ENCODE peak calls at places on chromosomes 1 and 21, in ten cellular contexts. S is GM12878; D is H9; B is stimulated activated CD4-positive, alpha-beta T cell treated with anti-CD3 and anti-CD28 coated beads, Interleukin-2, amount 100 ng/mL, for 48 hours; R is cortex of kidney; Z is caudate nucleus; L is cardiac muscle cell; N is HCT116; Y is IMR-90; T is skeletal muscle cell. H is an unnamed sample.

GRCh38 chr1:30035522-30036228 is 687.7 kb downstream of the MATN1 start:
- DNase-seq in R (no peak), S (no peak), T (no peak), N (no peak), Y (no peak), D (no peak), Z (no peak), L (no peak), B (no peak), H (no peak)

GRCh38 chr1:19044975-19045831 is 88.7 kb upstream of the IFFO2 start:
- DNase-seq in S (no peak), R (no peak), L (peak), Z (peak), D (peak), Y (peak), T (no peak), B (no peak), N (no peak), H (no peak)

GRCh38 chr1:247913786-247914185 is 6.3 kb upstream of the OR2T8 start:
- DNase-seq in N (no peak), L (no peak), R (no peak), Z (no peak), Y (no peak), T (no peak), S (peak), D (no peak), B (no peak), H (no peak)

GRCh38 chr1:169217621-169218020 is 111.1 kb downstream of the ATP1B1 start:
- DNase-seq in D (no peak), T (no peak), Z (no peak), Y (no peak), R (no peak), N (no peak), B (no peak), L (no peak), S (no peak), H (no peak)

GRCh38 chr1:223761416-223761815 is 49.1 kb downstream of the CAPN2 start:
- DNase-seq in Z (no peak), R (no peak), L (peak), D (no peak), T (no peak), B (no peak), Y (peak), N (no peak), S (no peak), H (no peak)

GRCh38 chr1:175802407-175803123 is 59.2 kb upstream of the TNR start:
- DNase-seq in S (no peak), R (no peak), Y (no peak), B (no peak), N (no peak), Z (no peak), L (no peak), D (peak), T (no peak), H (no peak)

GRCh38 chr1:34781071-34781843 is at the start of gene GJB3:
- DNase-seq in Z (no peak), N (no peak), D (peak), Y (no peak), S (no peak), R (no peak), L (no peak), T (no peak), B (no peak), H (no peak)

GRCh38 chr1:244705268-244706234 is 52.6 kb downstream of the DESI2 start:
- DNase-seq in S (no peak), Z (no peak), B (no peak), L (no peak), R (no peak), N (no peak), Y (no peak), D (no peak), T (no peak), H (no peak)

GRCh38 chr1:217482356-217483102 is 148.4 kb downstream of the GPATCH2 start:
- DNase-seq in S (peak), N (peak), Z (no peak), B (peak), R (no peak), T (peak), Y (peak), D (no peak), L (peak), H (peak)

GRCh38 chr1:224894915-224895314 is 34.6 kb upstream of the DNAH14 start:
- DNase-seq in Y (peak), Z (no peak), S (no peak), N (peak), R (no peak), T (no peak), D (peak), L (peak), B (no peak), H (peak)

GRCh38 chr1:30901798-30902652 is 6.5 kb downstream of the SDC3 start:
- DNase-seq in Y (no peak), T (no peak), B (no peak), R (no peak), N (no peak), S (no peak), D (no peak), Z (no peak), L (peak), H (no peak)

GRCh38 chr21:24046816-24047443 is 1560.4 kb downstream of the MRPL39 start:
- DNase-seq in N (no peak), B (no peak), D (no peak), Z (no peak), R (no peak), L (no peak), S (no peak), Y (no peak), T (no peak), H (no peak)

GRCh38 chr21:32867587-32867986 is 96.0 kb upstream of the PAXBP1 start:
- DNase-seq in Y (no peak), S (no peak), T (no peak), L (no peak), D (no peak), Z (no peak), R (no peak), B (no peak), N (no peak), H (no peak)

GRCh38 chr1:213994888-213995287 is 7.1 kb downstream of the PROX1 start:
- DNase-seq in Z (no peak), L (no peak), N (no peak), R (no peak), B (no peak), S (no peak), Y (no peak), T (no peak), D (no peak), H (no peak)

GRCh38 chr1:170586942-170587593 is 55.1 kb downstream of the GORAB start:
- DNase-seq in D (no peak), N (no peak), S (no peak), L (peak), T (no peak), R (no peak), B (no peak), Y (peak), Z (peak), H (no peak)

GRCh38 chr1:235060607-235061470 is 67.8 kb downstream of the TOMM20 start:
- DNase-seq in T (no peak), R (no peak), D (peak), N (no peak), L (peak), Y (no peak), B (no peak), S (no peak), Z (no peak), H (no peak)

GRCh38 chr1:204207136-204207616 is 6.6 kb downstream of the GOLT1A start:
- DNase-seq in R (no peak), T (no peak), S (no peak), B (peak), Y (no peak), D (peak), L (peak), N (peak), Z (peak), H (peak)